ENCODE peak calls at places on chromosomes 2 and 18, in five cellular contexts. One of them, this sample, is unnamed.

GRCh38 chr2:69143726-69144360 is 130.9 kb downstream of the ANTXR1 start:
- DNase-seq in GM03348: peak; percentile 42
- DNase-seq in kidney: no peak
- DNase-seq in AG09319: no peak
- DNase-seq in B cell: no peak
- DNase-seq in this sample: no peak

GRCh38 chr18:48222118-48222517 is 187.1 kb downstream of the ZBTB7C start:
- DNase-seq in GM03348: no peak
- DNase-seq in AG09319: no peak
- DNase-seq in kidney: no peak
- DNase-seq in B cell: no peak
- DNase-seq in this sample: no peak

GRCh38 chr2:134683561-134684112 is 35.2 kb downstream of the TMEM163 start:
- DNase-seq in kidney: no peak
- DNase-seq in B cell: no peak
- DNase-seq in AG09319: no peak
- DNase-seq in GM03348: no peak
- DNase-seq in this sample: no peak

GRCh38 chr2:132387126-132387525 is 29.5 kb upstream of the GPR39 start:
- DNase-seq in GM03348: no peak
- DNase-seq in B cell: no peak
- DNase-seq in kidney: no peak
- DNase-seq in AG09319: no peak
- DNase-seq in this sample: no peak

GRCh38 chr18:54129448-54130134 is 94.9 kb downstream of the MBD2 start:
- DNase-seq in kidney: no peak
- DNase-seq in GM03348: peak; percentile 28
- DNase-seq in AG09319: no peak
- DNase-seq in B cell: no peak
- DNase-seq in this sample: no peak

GRCh38 chr2:110211938-110212858 is at the start of gene MTLN:
- DNase-seq in GM03348: peak; percentile 68
- DNase-seq in AG09319: no peak
- DNase-seq in kidney: peak; percentile 84
- DNase-seq in B cell: peak; percentile 87
- DNase-seq in this sample: peak; percentile 63

GRCh38 chr18:79641722-79642497 is 37.7 kb upstream of the CTDP1 start:
- DNase-seq in AG09319: no peak
- DNase-seq in GM03348: no peak
- DNase-seq in B cell: no peak
- DNase-seq in kidney: no peak
- DNase-seq in this sample: no peak

GRCh38 chr2:181790716-181791649 is 100.5 kb upstream of the ITPRID2 start:
- DNase-seq in kidney: no peak
- DNase-seq in GM03348: peak; percentile 64
- DNase-seq in B cell: no peak
- DNase-seq in AG09319: peak; percentile 47
- DNase-seq in this sample: no peak

GRCh38 chr18:27175914-27176313 is 9.2 kb downstream of the CHST9 start:
- DNase-seq in AG09319: no peak
- DNase-seq in kidney: no peak
- DNase-seq in B cell: no peak
- DNase-seq in GM03348: no peak
- DNase-seq in this sample: no peak

GRCh38 chr2:100978582-100979051 is 23.5 kb upstream of the RPL31 start:
- DNase-seq in GM03348: no peak
- DNase-seq in kidney: no peak
- DNase-seq in AG09319: no peak
- DNase-seq in B cell: no peak
- DNase-seq in this sample: no peak

This sample was measured in GM12892.